ENCODE peak calls at places on chromosomes 12 and 14, in ten cellular contexts. A is neural progenitor cell, G is hepatocyte, P is GM23248, N is IMR-90, B is GM23338, D is HCT116, V is neuronal stem cell, I is A549, C is fibroblast of lung. W is an unnamed sample.

GRCh38 chr12:130162771-130163460 is 652 bp downstream of the FZD10 start:
- DNase-seq in B (no peak), V (no peak), C (no peak), I (no peak), G (no peak), A (no peak), D (no peak), P (no peak), N (no peak), W (no peak)

GRCh38 chr14:47557894-47558293 is 117.5 kb downstream of the MDGA2 start:
- DNase-seq in B (no peak), V (no peak), D (no peak), N (no peak), C (no peak), P (no peak), A (no peak), G (no peak), I (no peak), W (no peak)

GRCh38 chr12:15118946-15119345 is 102.3 kb downstream of the RERG start:
- DNase-seq in G (no peak), P (no peak), I (no peak), V (no peak), C (no peak), B (no peak), D (no peak), N (no peak), A (no peak), W (no peak)

GRCh38 chr14:73463411-73463810 is 5.1 kb upstream of the NUMB start:
- DNase-seq in G (peak), I (peak), C (peak), B (no peak), D (no peak), A (no peak), N (peak), P (peak), V (no peak), W (peak)

GRCh38 chr12:130537051-130537450 is 179.0 kb downstream of the RIMBP2 start:
- DNase-seq in A (no peak), I (no peak), C (no peak), V (no peak), G (no peak), P (no peak), D (no peak), N (no peak), B (no peak), W (no peak)

GRCh38 chr12:82966160-82966559 is 279.5 kb downstream of the TMTC2 start:
- DNase-seq in G (no peak), C (no peak), D (no peak), I (no peak), B (no peak), N (no peak), A (no peak), V (no peak), P (no peak), W (no peak)

GRCh38 chr14:106174206-106174605 is 647.8 kb downstream of the TMEM121 start:
- DNase-seq in P (no peak), B (no peak), A (no peak), I (no peak), G (no peak), V (no peak), C (no peak), N (no peak), D (no peak), W (no peak)

GRCh38 chr12:98066251-98066650 is 449.1 kb upstream of the TMPO start:
- DNase-seq in A (no peak), V (no peak), B (no peak), I (no peak), G (no peak), D (no peak), C (no peak), P (no peak), N (no peak), W (no peak)

GRCh38 chr12:43835656-43836454 is at the start of gene TMEM117:
- DNase-seq in N (peak), P (peak), G (peak), V (peak), A (peak), B (peak), D (no peak), C (peak), I (peak), W (peak)

GRCh38 chr12:29317556-29318363 is 63.2 kb downstream of the ERGIC2 start:
- DNase-seq in B (peak), C (peak), N (peak), G (peak), A (peak), D (peak), I (peak), P (peak), V (peak), W (peak)

GRCh38 chr14:88559852-88560251 is 3.0 kb upstream of the ZC3H14 start:
- DNase-seq in N (peak), V (no peak), C (peak), D (no peak), A (peak), I (peak), B (peak), G (peak), P (peak), W (peak)

GRCh38 chr14:61695695-61696527 is 598 bp downstream of the HIF1A start:
- DNase-seq in N (peak), P (peak), A (peak), G (peak), B (peak), V (peak), I (peak), D (no peak), C (peak), W (peak)

GRCh38 chr14:70642313-70643235 is 858 bp downstream of the TTC9 start:
- DNase-seq in G (peak), N (no peak), D (no peak), P (peak), I (no peak), V (no peak), C (no peak), A (peak), B (peak), W (no peak)

GRCh38 chr14:52695481-52696091 is at the start of gene ERO1A:
- DNase-seq in C (peak), A (peak), N (peak), G (peak), I (peak), V (peak), D (no peak), P (peak), B (peak), W (peak)

GRCh38 chr12:95215925-95216324 is 1.3 kb downstream of the FGD6 start:
- DNase-seq in I (peak), V (no peak), P (peak), G (no peak), B (peak), D (no peak), C (peak), N (peak), A (no peak), W (peak)

GRCh38 chr14:59358774-59359173 is 106.4 kb downstream of the GPR135 start:
- DNase-seq in G (no peak), P (no peak), B (no peak), D (no peak), A (no peak), I (no peak), V (no peak), C (no peak), N (no peak), W (no peak)

GRCh38 chr12:120228041-120228290 is 27.1 kb upstream of the RPLP0 start:
- DNase-seq in D (no peak), G (no peak), P (no peak), V (no peak), I (no peak), N (no peak), A (no peak), C (no peak), B (no peak), W (no peak)

GRCh38 chr12:103114296-103115055 is 157.0 kb downstream of the ASCL1 start:
- DNase-seq in A (no peak), P (no peak), N (no peak), V (no peak), C (no peak), G (peak), I (no peak), B (no peak), D (no peak), W (no peak)

GRCh38 chr12:211142-211465 is 2.9 kb downstream of the SLC6A12 start:
- DNase-seq in V (no peak), P (no peak), I (no peak), B (no peak), D (no peak), C (no peak), N (no peak), A (no peak), G (no peak), W (no peak)

GRCh38 chr14:69643430-69644200 is 32.2 kb downstream of the SUSD6 start:
- DNase-seq in I (peak), P (peak), V (no peak), C (no peak), A (no peak), G (peak), D (peak), N (peak), B (no peak), W (peak)

GRCh38 chr14:31510855-31511254 is 23.0 kb upstream of the GPR33 start:
- DNase-seq in N (no peak), D (no peak), V (no peak), B (no peak), A (no peak), P (no peak), C (no peak), I (no peak), G (no peak), W (no peak)

GRCh38 chr14:31508140-31508539 is 20.3 kb upstream of the GPR33 start:
- DNase-seq in D (no peak), B (no peak), P (no peak), A (no peak), V (no peak), G (no peak), N (no peak), I (no peak), C (no peak), W (no peak)

GRCh38 chr14:31510222-31510621 is 22.4 kb upstream of the GPR33 start:
- DNase-seq in N (peak), A (no peak), C (peak), V (no peak), I (peak), D (peak), G (no peak), P (peak), B (peak), W (peak)

DNA sequence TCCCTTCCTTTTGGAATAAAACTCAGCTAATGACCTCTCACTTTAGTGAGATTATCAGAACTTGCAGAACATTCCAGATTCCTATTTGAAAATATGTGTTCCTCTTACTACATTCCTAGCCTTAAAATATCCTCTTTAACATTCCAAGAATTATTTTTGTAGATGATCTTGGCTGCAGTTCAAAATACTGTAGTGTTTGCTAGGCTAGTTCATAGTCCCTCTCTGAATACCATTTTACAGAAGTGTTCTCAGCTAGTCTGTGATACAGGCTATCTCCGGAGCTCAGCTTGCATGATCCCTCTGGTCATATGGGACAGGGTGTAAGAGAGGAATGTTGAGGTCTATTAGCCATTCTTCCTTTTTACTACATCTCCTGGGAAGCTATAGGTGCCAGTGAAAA is 17.6 kb upstream of the GPR33 start:
- DNase-seq in G (no peak), I (no peak), A (no peak), V (no peak), B (no peak), C (peak), D (no peak), N (peak), P (peak), W (no peak)
- H3K4me2 ChIP-seq in G (no peak), I (no peak), A (no peak), V (no peak), B (no peak), C (peak), D (no peak), N (peak), P (peak), W (no peak)

GRCh38 chr14:87178277-87178676 is 814.7 kb downstream of the GALC start:
- DNase-seq in P (no peak), B (no peak), N (no peak), C (no peak), D (no peak), G (no peak), V (no peak), A (no peak), I (no peak), W (no peak)
- H3K4me2 ChIP-seq in P (no peak), B (no peak), N (no peak), C (no peak), D (no peak), G (no peak), V (no peak), A (no peak), I (no peak), W (no peak)

DNA sequence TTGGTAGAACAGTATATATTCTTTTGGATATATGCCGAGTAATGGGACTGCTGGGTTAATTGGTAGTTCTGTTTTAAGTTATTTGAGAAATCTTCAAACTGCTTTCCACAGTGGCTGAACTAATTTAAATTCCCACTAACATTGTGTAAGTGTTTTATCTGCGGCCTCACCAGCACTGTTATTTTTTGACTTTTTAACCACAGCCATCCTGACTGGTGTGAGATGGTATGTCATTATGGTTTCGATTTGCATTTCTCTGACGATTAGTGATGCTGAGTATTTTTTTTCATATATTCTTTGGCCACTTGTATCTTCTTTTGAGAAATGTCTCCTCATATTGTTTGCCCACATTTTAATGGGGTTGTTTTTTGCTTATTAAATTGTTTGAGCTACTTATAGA is 357.4 kb downstream of the C12orf50 start:
- DNase-seq in V (no peak), G (no peak), N (no peak), P (no peak), A (no peak), C (no peak), B (no peak), I (no peak), D (no peak), W (no peak)
- H3K4me2 ChIP-seq in V (no peak), G (no peak), N (no peak), P (no peak), A (no peak), C (no peak), B (no peak), I (no peak), D (no peak), W (no peak)

GRCh38 chr12:116385486-116386217 is 108.2 kb upstream of the MED13L start:
- DNase-seq in C (no peak), A (peak), G (peak), B (peak), P (no peak), D (no peak), I (peak), V (no peak), N (no peak), W (peak)
- H3K4me2 ChIP-seq in C (no peak), A (no peak), G (no peak), B (no peak), P (no peak), D (peak), I (peak), V (no peak), N (no peak), W (peak)

DNA sequence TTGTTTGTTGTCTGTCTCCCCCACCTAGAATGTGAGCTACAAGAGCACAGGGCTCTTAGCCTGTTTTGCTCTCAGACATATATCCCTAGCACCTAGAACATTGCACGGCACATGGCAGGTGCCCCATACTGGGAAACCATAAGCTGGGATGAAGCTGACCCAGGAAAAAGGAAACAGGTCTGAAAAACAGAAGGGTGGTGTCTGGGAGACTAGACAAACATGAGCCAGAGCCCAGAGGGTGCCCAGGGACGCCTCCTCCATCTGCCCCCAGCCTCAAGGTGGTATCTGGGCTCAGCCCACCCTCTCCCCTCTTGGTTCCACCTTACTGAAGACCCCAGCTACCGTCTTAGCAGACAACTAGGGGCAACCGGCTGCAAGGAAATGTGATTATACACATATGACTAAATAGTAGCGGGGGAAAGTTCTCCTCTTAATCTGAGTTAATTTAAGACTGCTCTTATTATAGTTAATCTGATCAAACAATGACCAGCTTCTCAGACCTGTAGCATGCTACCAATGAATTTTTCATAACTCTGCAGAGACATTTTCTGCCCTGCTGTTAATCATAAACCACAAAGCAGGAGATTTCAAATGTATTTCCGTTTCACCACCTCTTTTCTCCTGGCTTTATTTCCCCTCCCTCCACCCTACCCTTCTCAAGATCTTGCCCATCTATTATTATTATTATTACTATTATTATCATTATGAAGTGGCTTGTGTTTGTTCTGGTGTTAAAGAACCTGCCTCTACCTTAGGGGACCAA is 31.9 kb downstream of the KSR2 start:
- DNase-seq in D (no peak), V (no peak), I (no peak), A (no peak), N (no peak), P (no peak), B (no peak), C (no peak), G (no peak), W (no peak)
- H3K4me2 ChIP-seq in D (no peak), V (no peak), I (peak), A (no peak), N (no peak), P (no peak), B (no peak), C (no peak), G (no peak), W (no peak)